ENCODE peak calls at places on chromosomes 12 and 14, in five cellular contexts. One of them, this sample, is unnamed.
A peak's percentile ranks its signal among the peaks of the same experiment; 100 is the strongest.

GRCh38 chr12:24231298-24231697 is 281.8 kb upstream of the SOX5 start:
- DNase-seq in GM23248: no peak
- DNase-seq in activated CD8-positive, alpha-beta memory T cell treated with anti-CD3 and anti-CD28 coated beads, Interleukin-2, amount 50 U/mL, for 48 hours: no peak
- DNase-seq in GM12891: no peak
- DNase-seq in SIG-M5: no peak
- DNase-seq in this sample: no peak

GRCh38 chr12:115920395-115921183 is 356.9 kb downstream of the MED13L start:
- DNase-seq in SIG-M5: no peak
- DNase-seq in activated CD8-positive, alpha-beta memory T cell treated with anti-CD3 and anti-CD28 coated beads, Interleukin-2, amount 50 U/mL, for 48 hours: no peak
- DNase-seq in GM23248: peak; percentile 32
- DNase-seq in GM12891: no peak
- DNase-seq in this sample: no peak

GRCh38 chr12:106145539-106146447 is 7.0 kb upstream of the NUAK1 start:
- DNase-seq in SIG-M5: no peak
- DNase-seq in GM12891: no peak
- DNase-seq in GM23248: no peak
- DNase-seq in activated CD8-positive, alpha-beta memory T cell treated with anti-CD3 and anti-CD28 coated beads, Interleukin-2, amount 50 U/mL, for 48 hours: no peak
- DNase-seq in this sample: no peak

GRCh38 chr12:49838973-49839633 is 3.8 kb downstream of the BCDIN3D start:
- DNase-seq in activated CD8-positive, alpha-beta memory T cell treated with anti-CD3 and anti-CD28 coated beads, Interleukin-2, amount 50 U/mL, for 48 hours: no peak
- DNase-seq in SIG-M5: no peak
- DNase-seq in GM12891: no peak
- DNase-seq in GM23248: peak; percentile 66
- DNase-seq in this sample: peak; percentile 54

GRCh38 chr12:2722806-2723205 is 72.0 kb upstream of the FKBP4 start:
- DNase-seq in activated CD8-positive, alpha-beta memory T cell treated with anti-CD3 and anti-CD28 coated beads, Interleukin-2, amount 50 U/mL, for 48 hours: no peak
- DNase-seq in GM23248: peak; percentile 25
- DNase-seq in SIG-M5: no peak
- DNase-seq in GM12891: no peak
- DNase-seq in this sample: peak; percentile 5

GRCh38 chr12:49809369-49810158 is 18.6 kb downstream of the NCKAP5L start:
- DNase-seq in SIG-M5: no peak
- DNase-seq in GM23248: no peak
- DNase-seq in activated CD8-positive, alpha-beta memory T cell treated with anti-CD3 and anti-CD28 coated beads, Interleukin-2, amount 50 U/mL, for 48 hours: no peak
- DNase-seq in GM12891: no peak
- DNase-seq in this sample: no peak

GRCh38 chr12:42568952-42569916 is 20.3 kb downstream of the PRICKLE1 start:
- DNase-seq in GM12891: no peak
- DNase-seq in GM23248: peak; percentile 76
- DNase-seq in SIG-M5: no peak
- DNase-seq in activated CD8-positive, alpha-beta memory T cell treated with anti-CD3 and anti-CD28 coated beads, Interleukin-2, amount 50 U/mL, for 48 hours: no peak
- DNase-seq in this sample: peak; percentile 74

GRCh38 chr12:12606793-12607589 is 4.7 kb upstream of the CREBL2 start:
- DNase-seq in activated CD8-positive, alpha-beta memory T cell treated with anti-CD3 and anti-CD28 coated beads, Interleukin-2, amount 50 U/mL, for 48 hours: no peak
- DNase-seq in GM12891: no peak
- DNase-seq in GM23248: peak; percentile 65
- DNase-seq in SIG-M5: no peak
- DNase-seq in this sample: peak; percentile 56

GRCh38 chr14:77376380-77376770 is 519 bp downstream of the TMED8 start:
- DNase-seq in activated CD8-positive, alpha-beta memory T cell treated with anti-CD3 and anti-CD28 coated beads, Interleukin-2, amount 50 U/mL, for 48 hours: peak; percentile 70
- DNase-seq in GM12891: no peak
- DNase-seq in GM23248: peak; percentile 56
- DNase-seq in SIG-M5: no peak
- DNase-seq in this sample: no peak

GRCh38 chr12:5581616-5582367 is 149.9 kb downstream of the NTF3 start:
- DNase-seq in GM23248: no peak
- DNase-seq in GM12891: no peak
- DNase-seq in activated CD8-positive, alpha-beta memory T cell treated with anti-CD3 and anti-CD28 coated beads, Interleukin-2, amount 50 U/mL, for 48 hours: no peak
- DNase-seq in SIG-M5: no peak
- DNase-seq in this sample: no peak

GRCh38 chr14:46580941-46581671 is 70.5 kb downstream of the RPL10L start:
- DNase-seq in activated CD8-positive, alpha-beta memory T cell treated with anti-CD3 and anti-CD28 coated beads, Interleukin-2, amount 50 U/mL, for 48 hours: no peak
- DNase-seq in GM12891: peak; percentile 2
- DNase-seq in SIG-M5: no peak
- DNase-seq in GM23248: peak; percentile 59
- DNase-seq in this sample: peak; percentile 41

GRCh38 chr12:91877022-91877421 is 268.6 kb downstream of the BTG1 start:
- DNase-seq in SIG-M5: peak; percentile 14
- DNase-seq in activated CD8-positive, alpha-beta memory T cell treated with anti-CD3 and anti-CD28 coated beads, Interleukin-2, amount 50 U/mL, for 48 hours: peak; percentile 79
- DNase-seq in GM12891: peak; percentile 1
- DNase-seq in GM23248: peak; percentile 30
- DNase-seq in this sample: peak; percentile 54

GRCh38 chr12:116943419-116944372 is 32.9 kb downstream of the FBXW8 start:
- DNase-seq in SIG-M5: no peak
- DNase-seq in GM23248: no peak
- DNase-seq in GM12891: no peak
- DNase-seq in activated CD8-positive, alpha-beta memory T cell treated with anti-CD3 and anti-CD28 coated beads, Interleukin-2, amount 50 U/mL, for 48 hours: no peak
- DNase-seq in this sample: no peak

GRCh38 chr12:51813931-51814310 is 34.6 kb downstream of the FIGNL2 start:
- DNase-seq in GM12891: no peak
- DNase-seq in GM23248: no peak
- DNase-seq in SIG-M5: no peak
- DNase-seq in activated CD8-positive, alpha-beta memory T cell treated with anti-CD3 and anti-CD28 coated beads, Interleukin-2, amount 50 U/mL, for 48 hours: no peak
- DNase-seq in this sample: no peak

GRCh38 chr12:88575361-88575959 is 4.8 kb downstream of the KITLG start:
- DNase-seq in activated CD8-positive, alpha-beta memory T cell treated with anti-CD3 and anti-CD28 coated beads, Interleukin-2, amount 50 U/mL, for 48 hours: no peak
- DNase-seq in GM12891: no peak
- DNase-seq in SIG-M5: no peak
- DNase-seq in GM23248: no peak
- DNase-seq in this sample: peak; percentile 43

GRCh38 chr14:85531594-85532391 is 1.8 kb downstream of the FLRT2 start:
- DNase-seq in GM23248: peak; percentile 94
- DNase-seq in GM12891: no peak
- DNase-seq in activated CD8-positive, alpha-beta memory T cell treated with anti-CD3 and anti-CD28 coated beads, Interleukin-2, amount 50 U/mL, for 48 hours: no peak
- DNase-seq in SIG-M5: peak; percentile 6
- DNase-seq in this sample: peak; percentile 85

GRCh38 chr12:93621986-93622385 is 49.5 kb downstream of the SOCS2 start:
- DNase-seq in activated CD8-positive, alpha-beta memory T cell treated with anti-CD3 and anti-CD28 coated beads, Interleukin-2, amount 50 U/mL, for 48 hours: no peak
- DNase-seq in SIG-M5: no peak
- DNase-seq in GM23248: peak; percentile 27
- DNase-seq in GM12891: no peak
- DNase-seq in this sample: peak; percentile 24

GRCh38 chr14:94337274-94337673 is 14.1 kb upstream of the SERPINA6 start:
- DNase-seq in GM23248: peak; percentile 72
- DNase-seq in SIG-M5: no peak
- DNase-seq in GM12891: no peak
- DNase-seq in activated CD8-positive, alpha-beta memory T cell treated with anti-CD3 and anti-CD28 coated beads, Interleukin-2, amount 50 U/mL, for 48 hours: no peak
- DNase-seq in this sample: peak; percentile 81

GRCh38 chr12:75579552-75579951 is 68.1 kb upstream of the KRR1 start:
- DNase-seq in SIG-M5: no peak
- DNase-seq in activated CD8-positive, alpha-beta memory T cell treated with anti-CD3 and anti-CD28 coated beads, Interleukin-2, amount 50 U/mL, for 48 hours: no peak
- DNase-seq in GM12891: no peak
- DNase-seq in GM23248: no peak
- DNase-seq in this sample: no peak

GRCh38 chr12:41032386-41032785 is 155.7 kb upstream of the PDZRN4 start:
- DNase-seq in GM12891: no peak
- DNase-seq in activated CD8-positive, alpha-beta memory T cell treated with anti-CD3 and anti-CD28 coated beads, Interleukin-2, amount 50 U/mL, for 48 hours: no peak
- DNase-seq in SIG-M5: no peak
- DNase-seq in GM23248: no peak
- DNase-seq in this sample: no peak

GRCh38 chr14:34713681-34714319 is 593 bp downstream of the CFL2 start:
- DNase-seq in SIG-M5: no peak
- DNase-seq in activated CD8-positive, alpha-beta memory T cell treated with anti-CD3 and anti-CD28 coated beads, Interleukin-2, amount 50 U/mL, for 48 hours: peak; percentile 61
- DNase-seq in GM12891: no peak
- DNase-seq in GM23248: peak; percentile 91
- DNase-seq in this sample: peak; percentile 77

GRCh38 chr12:6871052-6871957 is 1.8 kb downstream of the SPSB2 start:
- DNase-seq in GM23248: peak; percentile 68
- DNase-seq in SIG-M5: no peak
- DNase-seq in activated CD8-positive, alpha-beta memory T cell treated with anti-CD3 and anti-CD28 coated beads, Interleukin-2, amount 50 U/mL, for 48 hours: peak; percentile 75
- DNase-seq in GM12891: no peak
- DNase-seq in this sample: no peak

GRCh38 chr12:52206309-52207040 is 14.7 kb upstream of the KRT80 start:
- DNase-seq in activated CD8-positive, alpha-beta memory T cell treated with anti-CD3 and anti-CD28 coated beads, Interleukin-2, amount 50 U/mL, for 48 hours: no peak
- DNase-seq in SIG-M5: no peak
- DNase-seq in GM23248: no peak
- DNase-seq in GM12891: no peak
- DNase-seq in this sample: no peak

GRCh38 chr14:93103392-93104080 is 12.2 kb downstream of the ITPK1 start:
- DNase-seq in GM23248: peak; percentile 30
- DNase-seq in GM12891: peak; percentile 82
- DNase-seq in SIG-M5: no peak
- DNase-seq in activated CD8-positive, alpha-beta memory T cell treated with anti-CD3 and anti-CD28 coated beads, Interleukin-2, amount 50 U/mL, for 48 hours: peak; percentile 77
- DNase-seq in this sample: no peak

GRCh38 chr12:57276935-57277563 is 26.1 kb upstream of the STAC3 start:
- DNase-seq in GM12891: no peak
- DNase-seq in GM23248: peak; percentile 60
- DNase-seq in activated CD8-positive, alpha-beta memory T cell treated with anti-CD3 and anti-CD28 coated beads, Interleukin-2, amount 50 U/mL, for 48 hours: no peak
- DNase-seq in SIG-M5: no peak
- DNase-seq in this sample: peak; percentile 52

GRCh38 chr12:117019866-117020265 is 79.3 kb downstream of the TESC start:
- DNase-seq in GM23248: no peak
- DNase-seq in SIG-M5: no peak
- DNase-seq in activated CD8-positive, alpha-beta memory T cell treated with anti-CD3 and anti-CD28 coated beads, Interleukin-2, amount 50 U/mL, for 48 hours: no peak
- DNase-seq in GM12891: no peak
- DNase-seq in this sample: no peak

This sample was measured in fibroblast of mammary gland.